ENCODE peak calls at places on chromosomes 1 and 21, in six cellular contexts. P, M, I, L, E and W are unnamed samples.

GRCh38 chr1:168687796-168688195 is 41.2 kb downstream of the DPT start:
- DNase-seq in P (no peak), M (no peak), I (no peak), L (no peak), E (no peak), W (no peak)

GRCh38 chr1:198903203-198903602 is 264.4 kb downstream of the PTPRC start:
- DNase-seq in P (no peak), M (no peak), I (peak; percentile 71), L (no peak), E (no peak), W (no peak)

GRCh38 chr1:155979525-155980343 is 1.4 kb upstream of the ARHGEF2 start:
- DNase-seq in P (no peak), M (no peak), I (no peak), L (no peak), E (no peak), W (peak; percentile 82)

GRCh38 chr1:10696977-10697376 is 99.5 kb downstream of the CASZ1 start:
- DNase-seq in P (no peak), M (no peak), I (no peak), L (no peak), E (peak; percentile 9), W (no peak)

GRCh38 chr1:106787511-106787910 is 269.0 kb upstream of the PRMT6 start:
- DNase-seq in P (no peak), M (no peak), I (no peak), L (no peak), E (no peak), W (no peak)

GRCh38 chr1:34408011-34408410 is 231.3 kb downstream of the C1orf94 start:
- DNase-seq in P (no peak), M (no peak), I (no peak), L (no peak), E (no peak), W (no peak)

GRCh38 chr1:8396083-8396911 is 78.4 kb downstream of the SLC45A1 start:
- DNase-seq in P (no peak), M (no peak), I (no peak), L (no peak), E (peak; percentile 73), W (no peak)

GRCh38 chr1:208007938-208008342 is 97.0 kb upstream of the CD34 start:
- DNase-seq in P (no peak), M (no peak), I (no peak), L (no peak), E (peak; percentile 90), W (no peak)

GRCh38 chr1:235746245-235746644 is 96.7 kb upstream of the GNG4 start:
- DNase-seq in P (no peak), M (no peak), I (no peak), L (no peak), E (no peak), W (no peak)

GRCh38 chr1:1237874-1238701 is 6.1 kb downstream of the B3GALT6 start:
- DNase-seq in P (no peak), M (no peak), I (no peak), L (no peak), E (no peak), W (no peak)

GRCh38 chr21:32186843-32187242 is 92.0 kb downstream of the MIS18A start:
- DNase-seq in P (no peak), M (no peak), I (no peak), L (no peak), E (no peak), W (no peak)

GRCh38 chr1:68228833-68229232 is 3.5 kb downstream of the WLS start:
- DNase-seq in P (no peak), M (no peak), I (no peak), L (no peak), E (peak; percentile 42), W (no peak)

GRCh38 chr1:169160845-169161511 is 54.5 kb downstream of the ATP1B1 start:
- DNase-seq in P (peak; percentile 78), M (no peak), I (no peak), L (no peak), E (peak; percentile 72), W (no peak)

GRCh38 chr1:182957902-182958395 is 5.0 kb upstream of the SHCBP1L start:
- DNase-seq in P (no peak), M (no peak), I (no peak), L (no peak), E (no peak), W (no peak)

GRCh38 chr1:225736651-225737097 is 41.0 kb upstream of the SRP9 start:
- DNase-seq in P (no peak), M (no peak), I (no peak), L (no peak), E (no peak), W (no peak)

GRCh38 chr1:71086331-71086730 is 5.5 kb upstream of the ZRANB2 start:
- DNase-seq in P (no peak), M (no peak), I (no peak), L (no peak), E (peak; percentile 81), W (no peak)

GRCh38 chr1:218480137-218480536 is 135.0 kb downstream of the TGFB2 start:
- DNase-seq in P (peak; percentile 65), M (no peak), I (no peak), L (no peak), E (peak; percentile 92), W (no peak)

GRCh38 chr1:210377934-210378333 is 49.2 kb downstream of the HHAT start:
- DNase-seq in P (no peak), M (no peak), I (no peak), L (no peak), E (peak; percentile 63), W (no peak)

GRCh38 chr1:100494393-100495084 is 43.4 kb upstream of the GPR88 start:
- DNase-seq in P (no peak), M (no peak), I (no peak), L (no peak), E (peak; percentile 7), W (no peak)

GRCh38 chr1:35448344-35448801 is 108.8 kb downstream of the KIAA0319L start:
- DNase-seq in P (peak; percentile 78), M (no peak), I (peak; percentile 14), L (no peak), E (peak; percentile 99), W (no peak)